ENCODE peak calls at places on chromosomes 16 and 17, in five cellular contexts. T is upper lobe of right lung; R is activated CD8-positive, alpha-beta T cell treated with anti-CD3 and anti-CD28 coated beads for 36 hours; Z is RWPE2; I is testis. Y is an unnamed sample.

GRCh38 chr16:51756447-51757123 is 605.5 kb upstream of the SALL1 start:
- DNase-seq in I (no peak), T (no peak), R (no peak), Z (no peak), Y (no peak)

GRCh38 chr16:81148277-81148676 is 52.1 kb upstream of the GCSH start:
- DNase-seq in R (no peak), I (no peak), T (no peak), Z (no peak), Y (no peak)

GRCh38 chr16:22077700-22078313 is 14.5 kb upstream of the VWA3A start:
- DNase-seq in Z (no peak), I (peak; percentile 78), T (no peak), R (peak; percentile 89), Y (no peak)

GRCh38 chr17:38403491-38403890 is 24.8 kb upstream of the ARHGAP23 start:
- DNase-seq in T (no peak), Z (no peak), R (no peak), I (no peak), Y (no peak)

GRCh38 chr16:74437-75318 is 2.2 kb upstream of the RHBDF1 start:
- DNase-seq in Z (no peak), T (no peak), I (no peak), R (no peak), Y (no peak)

GRCh38 chr16:27286446-27286845 is 17.9 kb upstream of the NSMCE1 start:
- DNase-seq in T (no peak), I (no peak), R (no peak), Z (peak; percentile 77), Y (no peak)

GRCh38 chr16:88640039-88640495 is 1.7 kb downstream of the IL17C start:
- DNase-seq in Z (no peak), T (no peak), R (no peak), I (no peak), Y (no peak)

GRCh38 chr17:50056961-50057330 is 1.0 kb downstream of the ITGA3 start:
- DNase-seq in T (no peak), Z (no peak), R (no peak), I (peak; percentile 26), Y (peak; percentile 85)

GRCh38 chr16:74321356-74321755 is 24.7 kb downstream of the PSMD7 start:
- DNase-seq in R (no peak), I (no peak), T (no peak), Z (no peak), Y (no peak)

GRCh38 chr17:50903604-50904521 is 37.7 kb upstream of the TOB1 start:
- DNase-seq in T (no peak), I (no peak), R (peak; percentile 74), Z (no peak), Y (no peak)

GRCh38 chr17:21539146-21539545 is 153.2 kb upstream of the KCNJ18 start:
- DNase-seq in Z (no peak), R (no peak), T (no peak), I (no peak), Y (no peak)

GRCh38 chr17:16406742-16407674 is 8.4 kb upstream of the TRPV2 start:
- DNase-seq in R (no peak), Z (no peak), I (peak; percentile 21), T (peak; percentile 71), Y (no peak)
- TF ChIP-seq CTCF in R (no peak), Z (no peak), I (no peak), T (no peak), Y (peak; percentile 39)

GRCh38 chr16:66511615-66512500 is 38.1 kb downstream of the TK2 start:
- DNase-seq in Z (no peak), I (no peak), R (no peak), T (no peak), Y (peak; percentile 40)
- TF ChIP-seq CTCF in Z (peak; percentile 23), I (no peak), R (no peak), T (no peak), Y (peak; percentile 20)

GRCh38 chr17:1727258-1727789 is 2.8 kb downstream of the WDR81 start:
- DNase-seq in T (no peak), R (no peak), I (no peak), Z (peak; percentile 58), Y (no peak)
- TF ChIP-seq CTCF in T (no peak), R (no peak), I (no peak), Z (no peak), Y (no peak)

DNA sequence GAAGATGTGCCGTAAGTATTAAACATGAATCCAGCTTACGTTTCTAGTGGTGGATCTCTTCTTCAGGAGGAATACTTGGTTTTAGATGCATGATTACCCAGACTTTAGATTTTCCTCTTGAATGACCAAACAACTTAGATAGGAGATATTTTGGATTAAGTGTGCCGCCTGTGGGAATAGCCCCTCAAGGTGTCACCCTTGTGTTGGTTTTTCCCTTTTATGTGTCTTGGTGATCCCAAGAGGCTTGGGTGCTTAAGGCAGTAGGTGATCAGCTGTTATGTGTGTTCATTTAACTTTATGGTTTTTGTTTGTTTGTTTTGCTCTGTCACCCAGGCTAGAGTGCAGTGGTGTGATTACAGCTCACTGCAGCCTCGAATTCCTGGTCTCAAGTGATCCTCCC is 115.1 kb downstream of the PPM1E start:
- DNase-seq in Z (no peak), T (no peak), R (no peak), I (no peak), Y (no peak)
- TF ChIP-seq CTCF in Z (no peak), T (no peak), R (no peak), I (no peak), Y (no peak)

DNA sequence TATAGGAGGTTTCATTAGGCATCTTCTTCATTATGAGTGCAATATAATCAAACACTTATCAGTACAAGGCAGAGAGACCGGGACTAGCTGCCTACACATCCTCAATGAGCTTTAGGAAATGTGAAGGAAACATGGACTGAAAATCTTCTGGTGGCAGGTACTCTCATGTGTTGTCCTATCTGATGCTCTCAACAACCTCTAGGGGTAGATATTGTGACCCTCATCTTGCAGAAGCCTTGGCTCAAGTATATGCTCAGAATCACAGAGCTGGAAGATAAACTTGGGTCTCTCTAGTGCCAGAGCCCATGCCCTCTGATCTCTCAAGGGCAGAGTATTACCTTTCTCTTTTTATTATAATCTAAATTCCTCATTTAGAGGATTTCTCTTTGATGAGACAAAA is 181.6 kb upstream of the C17orf78 start:
- DNase-seq in I (no peak), Z (no peak), R (no peak), T (no peak), Y (no peak)
- TF ChIP-seq CTCF in I (no peak), Z (no peak), R (no peak), T (no peak), Y (no peak)

GRCh38 chr17:48612854-48613691 is 2.0 kb downstream of the HOXB8 start:
- DNase-seq in T (no peak), R (peak; percentile 64), Z (no peak), I (no peak), Y (no peak)
- TF ChIP-seq CTCF in T (no peak), R (peak; percentile 50), Z (peak; percentile 41), I (peak; percentile 12), Y (peak; percentile 51)

Y was measured in chondrocyte.